ENCODE peak calls at places on chromosomes 7 and 10, in six cellular contexts. W is neuronal stem cell, F is suprapubic skin, A is cardiac muscle cell, N is HCT116, Y is GM06990. P is an unnamed sample. For H3K36me3, the result is how much of the 10 kb centered on the place peaks cover.

GRCh38 chr7:101781384-101781783 is 36.0 kb upstream of the CUX1 start:
- DNase-seq in A (no peak), W (no peak), Y (no peak), F (no peak), N (no peak), P (no peak)

GRCh38 chr7:22444181-22444966 is 55.6 kb downstream of the STEAP1B start:
- DNase-seq in N (no peak), W (no peak), F (peak), Y (peak), A (peak), P (no peak)

GRCh38 chr10:3887885-3888476 is 103.0 kb upstream of the KLF6 start:
- DNase-seq in W (peak), A (peak), N (no peak), F (no peak), Y (no peak), P (no peak)

GRCh38 chr7:1046722-1047679 is 2.7 kb downstream of the GPR146 start:
- DNase-seq in A (no peak), Y (no peak), W (no peak), F (no peak), N (no peak), P (no peak)

GRCh38 chr7:43669286-43670081 is 59.8 kb downstream of the COA1 start:
- DNase-seq in A (no peak), Y (no peak), F (no peak), N (no peak), W (no peak), P (peak)

GRCh38 chr7:93926800-93927199 is 5.3 kb downstream of the GNG11 start:
- DNase-seq in W (no peak), Y (no peak), F (no peak), N (no peak), A (no peak), P (no peak)

GRCh38 chr7:46282155-46282554 is 361.1 kb upstream of the IGFBP3 start:
- DNase-seq in Y (no peak), W (peak), N (no peak), A (no peak), F (no peak), P (no peak)

GRCh38 chr10:42632557-42632956 is 5.8 kb downstream of the ZNF33B start:
- DNase-seq in F (no peak), N (no peak), A (no peak), W (no peak), Y (no peak), P (no peak)

GRCh38 chr10:4650109-4650508 is 175.9 kb upstream of the AKR1E2 start:
- DNase-seq in N (no peak), F (no peak), Y (no peak), W (no peak), A (no peak), P (no peak)

GRCh38 chr10:51425431-51425830 is 274.0 kb downstream of the CSTF2T start:
- DNase-seq in A (peak), Y (no peak), N (no peak), W (no peak), F (no peak), P (no peak)

GRCh38 chr7:157373493-157373892 is 36.7 kb downstream of the DNAJB6 start:
- DNase-seq in F (no peak), A (no peak), Y (no peak), N (no peak), W (no peak), P (no peak)
- H3K36me3 ChIP-seq in F (under half), A (under half), Y (under half), N (under half), W (half or more), P (half or more)

DNA sequence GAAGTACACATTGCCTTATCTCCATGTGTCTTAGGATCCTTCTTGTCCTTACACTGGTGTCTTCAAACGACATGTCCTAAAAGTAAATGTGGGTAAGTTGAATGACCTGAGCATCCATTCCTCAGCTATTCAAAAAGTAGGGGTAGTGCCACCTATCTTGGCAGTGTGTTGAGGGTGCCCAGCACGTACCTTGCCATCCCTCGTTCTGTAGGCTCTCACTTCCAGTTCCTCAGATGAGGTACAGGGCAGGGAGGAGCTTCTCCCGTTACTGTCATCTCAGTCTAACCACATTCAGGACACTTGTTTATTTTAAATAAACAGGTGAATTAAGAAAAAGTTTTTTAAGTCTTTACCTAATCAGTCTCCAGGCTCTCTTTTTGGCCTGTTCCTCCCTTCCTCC is 13.0 kb downstream of the BUD23 start:
- DNase-seq in N (no peak), F (no peak), A (no peak), W (no peak), Y (no peak), P (no peak)
- H3K36me3 ChIP-seq in N (under half), F (half or more), A (under half), W (half or more), Y (under half), P (half or more)

GRCh38 chr7:2203551-2204300 is 29.0 kb downstream of the MAD1L1 start:
- DNase-seq in W (no peak), A (peak), F (peak), Y (no peak), N (no peak), P (no peak)
- H3K36me3 ChIP-seq in W (half or more), A (under half), F (under half), Y (under half), N (under half), P (under half)

DNA sequence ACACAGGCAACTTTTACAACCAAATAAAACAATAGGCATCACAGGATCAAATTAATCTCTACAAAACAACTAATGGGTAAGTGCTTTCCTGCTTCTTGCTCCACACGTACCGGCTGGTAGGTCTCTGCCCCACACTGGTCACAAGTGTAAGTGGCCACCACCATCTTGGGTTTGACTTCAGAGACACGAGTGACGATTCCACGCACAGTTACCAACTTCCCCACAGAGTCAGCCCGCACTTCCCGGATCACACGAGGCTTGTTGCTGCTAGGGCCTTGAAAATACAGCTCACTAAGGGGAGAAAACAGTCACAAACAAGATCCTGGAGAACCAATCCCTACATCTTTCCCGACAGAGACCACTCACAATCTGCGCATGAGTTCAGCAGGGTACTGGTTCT is 2.3 kb downstream of the MCM7 start:
- DNase-seq in W (no peak), N (no peak), Y (no peak), A (no peak), F (no peak), P (no peak)
- H3K36me3 ChIP-seq in W (half or more), N (half or more), Y (under half), A (half or more), F (half or more), P (under half)

GRCh38 chr7:105065104-105065503 is 51.1 kb downstream of the KMT2E start:
- DNase-seq in Y (no peak), N (no peak), F (no peak), A (no peak), W (no peak), P (no peak)

GRCh38 chr7:105060394-105060793 is 46.4 kb downstream of the KMT2E start:
- DNase-seq in F (no peak), N (no peak), W (no peak), A (no peak), Y (no peak), P (no peak)

GRCh38 chr7:105055621-105056020 is 41.6 kb downstream of the KMT2E start:
- DNase-seq in A (no peak), F (no peak), N (no peak), W (no peak), Y (no peak), P (no peak)

GRCh38 chr7:105057472-105057871 is 43.5 kb downstream of the KMT2E start:
- DNase-seq in F (no peak), Y (no peak), N (no peak), A (no peak), W (no peak), P (no peak)

GRCh38 chr7:105060923-105061322 is 46.9 kb downstream of the KMT2E start:
- DNase-seq in W (no peak), Y (no peak), F (no peak), A (no peak), N (no peak), P (no peak)
- H3K36me3 ChIP-seq in W (half or more), Y (under half), F (under half), A (under half), N (under half), P (under half)

DNA sequence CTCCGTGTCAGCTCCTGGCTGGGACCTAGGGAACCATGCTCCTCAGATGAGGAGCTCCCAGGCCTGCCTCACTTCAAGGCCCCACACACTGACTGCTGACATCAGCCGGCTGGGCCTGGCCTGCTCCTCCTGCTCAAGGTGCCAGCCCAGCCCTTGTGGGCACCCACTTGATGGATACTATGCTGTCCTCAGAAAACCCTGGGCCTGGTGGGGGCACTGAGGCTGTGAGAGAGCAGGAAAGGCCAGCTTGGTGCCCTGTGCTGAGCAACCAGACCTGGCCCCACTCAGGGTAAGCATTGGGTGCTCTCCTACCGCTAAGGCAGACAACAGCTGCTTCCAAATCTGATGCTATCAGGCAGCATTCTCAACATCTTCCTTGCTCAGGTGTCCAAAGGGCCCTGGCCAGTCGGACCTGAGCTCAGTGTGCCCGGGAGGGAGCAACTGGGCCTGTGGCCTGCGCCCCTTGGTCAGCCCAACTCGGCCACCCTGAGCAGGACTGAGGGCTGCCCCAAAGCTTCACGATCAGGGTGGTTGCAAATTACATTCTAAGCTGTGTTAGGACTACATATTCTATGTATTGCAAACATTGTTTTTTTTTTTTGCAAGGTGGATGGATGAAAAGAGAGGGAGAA is 21.9 kb upstream of the ANTXRL start:
- DNase-seq in Y (no peak), F (peak), N (no peak), W (no peak), A (no peak), P (no peak)
- H3K36me3 ChIP-seq in Y (under half), F (under half), N (under half), W (under half), A (under half), P (under half)

GRCh38 chr7:142616842-142617241 is 132.4 kb upstream of the PRSS1 start:
- DNase-seq in A (no peak), Y (no peak), W (no peak), F (no peak), N (no peak), P (no peak)
- H3K36me3 ChIP-seq in A (under half), Y (under half), W (under half), F (under half), N (under half), P (under half)

GRCh38 chr7:6016653-6016966 is 7.5 kb downstream of the AIMP2 start:
- DNase-seq in F (no peak), N (no peak), A (no peak), W (no peak), Y (no peak), P (no peak)

GRCh38 chr7:6008668-6009611 is at the start of the genes AIMP2 and PMS2:
- DNase-seq in N (peak), F (peak), W (peak), A (peak), Y (peak), P (peak)

GRCh38 chr7:6015917-6016652 is 7.0 kb downstream of the AIMP2 start:
- DNase-seq in Y (no peak), F (no peak), W (no peak), N (no peak), A (peak), P (no peak)

GRCh38 chr7:6011541-6011940 is 2.5 kb downstream of the AIMP2 start:
- DNase-seq in N (no peak), Y (no peak), A (no peak), W (no peak), F (no peak), P (no peak)

GRCh38 chr7:6012355-6013104 is 3.5 kb downstream of the AIMP2 start:
- DNase-seq in N (no peak), F (no peak), W (no peak), Y (no peak), A (peak), P (no peak)
- H3K36me3 ChIP-seq in N (under half), F (under half), W (half or more), Y (under half), A (under half), P (under half)

GRCh38 chr10:26711324-26711723 is 13.8 kb downstream of the PDSS1 start:
- DNase-seq in A (no peak), Y (no peak), N (no peak), F (no peak), W (no peak), P (no peak)

GRCh38 chr10:26703096-26703495 is 5.6 kb downstream of the PDSS1 start:
- DNase-seq in N (no peak), F (no peak), A (no peak), Y (no peak), W (no peak), P (no peak)

GRCh38 chr10:26703974-26704373 is 6.5 kb downstream of the PDSS1 start:
- DNase-seq in N (no peak), A (no peak), Y (no peak), W (no peak), F (no peak), P (no peak)

GRCh38 chr10:26706206-26706605 is 8.7 kb downstream of the PDSS1 start:
- DNase-seq in Y (no peak), A (no peak), F (no peak), W (no peak), N (no peak), P (no peak)

DNA sequence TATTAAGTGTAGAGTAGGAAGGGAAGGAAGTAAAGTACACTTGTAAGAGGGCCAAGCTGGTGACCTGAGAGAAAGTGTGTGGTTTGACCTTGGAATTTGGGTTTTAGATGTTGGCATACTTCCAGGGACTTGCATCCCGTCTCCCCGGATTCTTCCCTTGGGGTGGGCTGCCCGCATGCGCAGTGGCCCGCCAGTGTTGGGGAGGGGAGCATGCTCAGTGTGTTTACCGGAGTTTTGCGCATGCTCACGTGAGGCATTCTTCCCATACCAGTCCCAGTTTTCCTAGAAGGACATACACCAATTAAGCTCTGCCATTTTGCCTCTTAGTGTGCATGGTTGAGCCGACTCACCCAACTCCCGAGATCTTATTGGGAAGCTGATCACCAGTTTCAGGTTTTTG is 9.4 kb downstream of the PDSS1 start:
- DNase-seq in F (no peak), W (no peak), Y (no peak), N (no peak), A (no peak), P (no peak)
- H3K36me3 ChIP-seq in F (under half), W (half or more), Y (under half), N (under half), A (under half), P (under half)

GRCh38 chr7:132171130-132171576 is 405.1 kb downstream of the PLXNA4 start:
- DNase-seq in W (no peak), A (peak), F (no peak), N (no peak), Y (no peak), P (no peak)
- H3K36me3 ChIP-seq in W (under half), A (under half), F (under half), N (under half), Y (under half), P (under half)